ENCODE peak calls at places on chromosomes 4 and X, in ten cellular contexts. C, U, I, D, X, R, M, K, F and Y are unnamed samples.

GRCh38 chr4:71188951-71189350 is 149.9 kb upstream of the SLC4A4 start:
- DNase-seq in C (no peak), D (no peak), R (no peak), M (no peak), X (no peak), F (no peak), I (no peak), K (no peak), U (no peak), Y (no peak)

GRCh38 chr4:104615926-104616325 is 121.2 kb upstream of the CXXC4 start:
- DNase-seq in X (no peak), R (no peak), M (no peak), F (no peak), C (no peak), U (no peak), I (no peak), D (no peak), K (no peak), Y (no peak)

GRCh38 chrX:96182366-96182765 is 502.3 kb upstream of the DIAPH2 start:
- DNase-seq in F (no peak), M (peak), U (no peak), K (no peak), D (no peak), I (no peak), C (peak), R (peak), X (no peak), Y (no peak)

GRCh38 chrX:153969904-153970397 is 1.7 kb downstream of the HCFC1 start:
- DNase-seq in F (no peak), K (no peak), R (no peak), U (no peak), X (no peak), C (peak), I (no peak), D (no peak), M (no peak), Y (no peak)

GRCh38 chr4:17811078-17811603 is 362 bp downstream of the NCAPG start:
- DNase-seq in I (peak), X (peak), U (no peak), C (no peak), R (no peak), K (peak), D (no peak), F (no peak), M (no peak), Y (no peak)

GRCh38 chrX:129719931-129720520 is 18.8 kb upstream of the XPNPEP2 start:
- DNase-seq in U (no peak), F (no peak), X (no peak), C (no peak), D (no peak), M (no peak), R (no peak), I (no peak), K (no peak), Y (no peak)

GRCh38 chr4:54228563-54229501 is at the start of gene PDGFRA:
- DNase-seq in U (peak), R (peak), C (peak), M (no peak), I (peak), D (no peak), X (peak), F (no peak), K (no peak), Y (no peak)

GRCh38 chrX:132395059-132395458 is 93.8 kb downstream of the MBNL3 start:
- DNase-seq in C (no peak), R (no peak), K (no peak), M (no peak), I (no peak), X (no peak), U (no peak), F (no peak), D (no peak), Y (no peak)

GRCh38 chr4:54800831-54801530 is 143.2 kb downstream of the KIT start:
- DNase-seq in X (no peak), F (no peak), R (peak), U (no peak), M (no peak), C (no peak), I (no peak), D (no peak), K (no peak), Y (no peak)

GRCh38 chr4:98686046-98686385 is 27.6 kb upstream of the TSPAN5 start:
- DNase-seq in C (no peak), I (no peak), U (no peak), R (no peak), D (no peak), F (no peak), M (no peak), X (no peak), K (no peak), Y (no peak)

GRCh38 chr4:184280591-184281071 is 63.0 kb upstream of the ENPP6 start:
- DNase-seq in X (no peak), K (peak), I (no peak), M (peak), C (no peak), D (no peak), U (no peak), F (no peak), R (no peak), Y (peak)

GRCh38 chr4:117429506-117429905 is 344.1 kb upstream of the TRAM1L1 start:
- DNase-seq in U (no peak), M (no peak), K (no peak), I (no peak), D (peak), X (no peak), F (no peak), R (no peak), C (no peak), Y (no peak)

GRCh38 chr4:184972996-184973395 is 45.3 kb upstream of the HELT start:
- DNase-seq in R (no peak), C (no peak), M (no peak), F (no peak), K (no peak), D (no peak), I (no peak), U (no peak), X (no peak), Y (no peak)

GRCh38 chr4:173807347-173807746 is 277.3 kb upstream of the HAND2 start:
- DNase-seq in R (no peak), D (no peak), M (no peak), I (peak), C (no peak), K (no peak), F (no peak), U (no peak), X (no peak), Y (no peak)

GRCh38 chr4:40281099-40281498 is 54.0 kb upstream of the CHRNA9 start:
- DNase-seq in D (no peak), C (no peak), M (no peak), X (no peak), I (no peak), R (no peak), K (no peak), U (no peak), F (no peak), Y (no peak)

GRCh38 chr4:140743194-140743931 is 12.8 kb downstream of the TBC1D9 start:
- DNase-seq in F (no peak), M (peak), U (peak), I (no peak), D (no peak), R (peak), K (peak), X (no peak), C (peak), Y (no peak)

GRCh38 chr4:158936238-158936637 is 166.6 kb upstream of the RAPGEF2 start:
- DNase-seq in D (no peak), R (no peak), F (no peak), K (no peak), U (no peak), M (no peak), I (no peak), X (no peak), C (no peak), Y (no peak)

GRCh38 chr4:139458999-139459398 is 5.1 kb downstream of the RAB33B start:
- DNase-seq in I (no peak), M (peak), R (no peak), C (no peak), X (no peak), D (no peak), F (no peak), K (no peak), U (no peak), Y (no peak)

GRCh38 chr4:961651-962230 is 11.6 kb downstream of the DGKQ start:
- DNase-seq in R (no peak), K (no peak), C (no peak), F (no peak), U (peak), M (no peak), D (peak), X (no peak), I (no peak), Y (no peak)

GRCh38 chr4:65865489-65865888 is 195.2 kb upstream of the EPHA5 start:
- DNase-seq in I (no peak), X (no peak), C (peak), F (no peak), M (peak), R (peak), K (no peak), D (no peak), U (no peak), Y (no peak)

GRCh38 chr4:119652978-119653377 is 24.4 kb upstream of the PDE5A start:
- DNase-seq in X (no peak), D (no peak), I (no peak), M (no peak), R (no peak), C (peak), K (no peak), F (no peak), U (no peak), Y (no peak)

GRCh38 chrX:97389761-97390192 is 506.1 kb downstream of the RPA4 start:
- DNase-seq in K (no peak), C (peak), I (no peak), R (no peak), M (no peak), U (no peak), D (no peak), F (no peak), X (no peak), Y (no peak)

GRCh38 chrX:141791856-141792255 is 46.3 kb upstream of the MAGEC3 start:
- DNase-seq in U (no peak), X (no peak), I (no peak), K (no peak), F (no peak), C (peak), M (no peak), D (no peak), R (no peak), Y (no peak)

GRCh38 chrX:99078301-99078700 is 1331.8 kb downstream of the PCDH19 start:
- DNase-seq in X (no peak), I (peak), U (no peak), F (no peak), D (no peak), K (no peak), M (peak), R (no peak), C (no peak), Y (no peak)

GRCh38 chr4:24024157-24024556 is 134.3 kb upstream of the PPARGC1A start:
- DNase-seq in R (no peak), M (no peak), X (no peak), F (no peak), C (peak), I (no peak), D (no peak), K (no peak), U (no peak), Y (no peak)

GRCh38 chrX:120269379-120270035 is 18.9 kb downstream of the ZBTB33 start:
- DNase-seq in F (no peak), X (peak), R (no peak), D (no peak), I (no peak), C (peak), K (no peak), M (no peak), U (no peak), Y (no peak)

GRCh38 chrX:153649178-153649914 is 2.3 kb downstream of the DUSP9 start:
- DNase-seq in I (no peak), U (peak), X (peak), K (peak), D (peak), R (peak), F (no peak), C (no peak), M (peak), Y (peak)

GRCh38 chr4:55336138-55337034 is 9.7 kb upstream of the SRD5A3 start:
- DNase-seq in C (no peak), D (no peak), M (no peak), R (no peak), K (no peak), X (peak), I (no peak), F (no peak), U (no peak), Y (no peak)

GRCh38 chr4:81491943-81492342 is 20.2 kb upstream of the RASGEF1B start:
- DNase-seq in U (peak), I (no peak), D (no peak), M (no peak), K (no peak), R (no peak), X (no peak), C (peak), F (no peak), Y (no peak)

GRCh38 chr4:151865327-151865726 is 104.5 kb upstream of the GATB start:
- DNase-seq in U (no peak), I (peak), R (no peak), K (no peak), C (no peak), D (peak), X (peak), F (no peak), M (no peak), Y (no peak)

GRCh38 chrX:134469481-134469880 is 9.5 kb downstream of the HPRT1 start:
- DNase-seq in D (no peak), R (no peak), X (no peak), I (no peak), K (no peak), F (no peak), C (peak), M (no peak), U (no peak), Y (no peak)

GRCh38 chr4:154854362-154854761 is 73.3 kb downstream of the RBM46 start:
- DNase-seq in I (no peak), M (peak), C (peak), K (no peak), X (no peak), F (no peak), U (no peak), D (no peak), R (peak), Y (no peak)

GRCh38 chr4:182554736-182555135 is 311.5 kb downstream of the TENM3 start:
- DNase-seq in X (no peak), D (no peak), I (no peak), R (no peak), F (no peak), K (no peak), M (no peak), U (no peak), C (no peak), Y (no peak)

GRCh38 chrX:18855919-18856644 is 127.8 kb downstream of the PHKA2 start:
- DNase-seq in F (no peak), X (no peak), M (no peak), C (peak), K (peak), I (no peak), U (no peak), R (no peak), D (no peak), Y (peak)

GRCh38 chr4:38223801-38224236 is 263.6 kb downstream of the PTTG2 start:
- DNase-seq in I (no peak), M (peak), X (no peak), R (no peak), D (no peak), K (no peak), C (no peak), F (no peak), U (no peak), Y (no peak)

GRCh38 chr4:47914219-47914925 is at the start of gene NFXL1:
- DNase-seq in X (peak), U (peak), M (peak), K (peak), C (peak), R (peak), F (peak), I (peak), D (peak), Y (peak)

GRCh38 chr4:87014284-87014782 is 79.5 kb downstream of the AFF1 start:
- DNase-seq in X (no peak), K (no peak), C (no peak), M (no peak), R (no peak), U (no peak), D (no peak), I (no peak), F (no peak), Y (no peak)

DNA sequence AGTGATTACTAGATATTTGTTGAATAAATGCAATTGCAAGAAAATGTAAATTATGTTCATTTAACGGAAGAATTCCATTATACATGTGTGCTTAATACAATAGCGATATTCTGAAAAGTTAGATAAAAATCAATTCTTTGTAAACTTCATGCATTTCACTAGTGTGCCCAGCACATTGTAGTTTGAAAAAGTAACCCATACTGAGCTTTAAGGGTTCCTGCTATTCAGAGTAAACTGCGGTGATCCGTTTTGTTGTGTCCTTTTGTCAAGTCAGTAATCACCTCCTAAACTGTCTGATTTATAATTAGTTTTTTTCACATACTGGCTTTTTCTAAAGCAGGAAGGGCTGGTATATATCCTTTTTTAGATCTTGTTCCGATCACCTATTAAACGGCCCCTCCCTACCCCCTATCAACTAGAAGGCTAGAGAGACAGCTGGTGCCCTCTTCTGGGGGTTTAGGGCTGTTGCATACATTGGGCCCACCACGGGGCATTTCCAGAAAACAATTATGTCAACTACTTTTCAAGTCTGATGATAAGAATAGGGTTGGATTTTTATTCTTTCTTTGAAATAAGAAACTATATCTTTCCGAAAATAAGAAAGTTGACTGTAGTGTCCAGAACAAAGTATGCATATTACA is 7.0 kb upstream of the BMP15 start:
- DNase-seq in M (peak), U (no peak), R (peak), K (peak), I (no peak), D (no peak), F (no peak), C (peak), X (no peak), Y (peak)
- TF ChIP-seq CTCF in M (peak), U (peak), R (peak), K (peak), I (peak), D (peak), F (no peak), C (peak), X (peak), Y (peak)

GRCh38 chr4:121998024-121998423 is 46.2 kb upstream of the TRPC3 start:
- DNase-seq in D (no peak), K (no peak), F (no peak), R (peak), U (no peak), C (peak), X (no peak), I (no peak), M (no peak), Y (no peak)
- TF ChIP-seq CTCF in D (no peak), K (no peak), F (no peak), R (no peak), U (no peak), C (no peak), X (no peak), I (peak), M (no peak), Y (no peak)

GRCh38 chrX:78092296-78092695 is 11.8 kb upstream of the PGK1 start:
- DNase-seq in D (no peak), K (no peak), U (no peak), M (peak), I (no peak), R (peak), C (peak), F (no peak), X (no peak), Y (no peak)
- TF ChIP-seq CTCF in D (no peak), K (peak), U (no peak), M (peak), I (peak), R (peak), C (peak), F (no peak), X (no peak), Y (peak)

GRCh38 chrX:150899191-150899757 is 806 bp upstream of the CD99L2 start:
- DNase-seq in K (peak), D (peak), C (peak), X (peak), I (peak), U (peak), M (no peak), R (peak), F (peak), Y (peak)
- TF ChIP-seq CTCF in K (no peak), D (no peak), C (no peak), X (no peak), I (no peak), U (no peak), M (no peak), R (no peak), F (no peak), Y (no peak)

GRCh38 chr4:41455215-41455614 is 82.7 kb upstream of the LIMCH1 start:
- DNase-seq in D (no peak), F (no peak), K (no peak), I (no peak), U (no peak), R (no peak), M (no peak), C (no peak), X (no peak), Y (no peak)
- TF ChIP-seq CTCF in D (no peak), F (no peak), K (no peak), I (no peak), U (no peak), R (no peak), M (no peak), C (no peak), X (no peak), Y (no peak)

GRCh38 chrX:12962041-12962504 is 12.8 kb upstream of the TMSB4X start:
- DNase-seq in C (no peak), F (no peak), X (no peak), R (no peak), U (peak), M (no peak), I (no peak), K (no peak), D (no peak), Y (peak)
- TF ChIP-seq CTCF in C (no peak), F (no peak), X (no peak), R (no peak), U (no peak), M (no peak), I (no peak), K (no peak), D (no peak), Y (no peak)

GRCh38 chr4:147570616-147571015 is 46.6 kb upstream of the TMEM184C start:
- DNase-seq in C (peak), D (no peak), M (no peak), X (no peak), F (no peak), U (no peak), R (no peak), I (no peak), K (no peak), Y (no peak)
- TF ChIP-seq CTCF in C (peak), D (no peak), M (no peak), X (no peak), F (no peak), U (no peak), R (peak), I (no peak), K (no peak), Y (no peak)